ENCODE peak calls at places on chromosome 22, in six cellular contexts. D is K562, C is SK-N-SH, G is GM12878, O is H1, M is HepG2. H is an unnamed sample. For H3K27me3, the result is how much of the 10 kb centered on the place peaks cover.

GRCh38 chr22:47337161-47337621 is 574.7 kb downstream of the TBC1D22A start:
- DNase-seq in D (peak), M (peak), C (no peak), O (no peak), G (no peak), H (no peak)

GRCh38 chr22:17098379-17098819 is 13.6 kb downstream of the IL17RA start:
- DNase-seq in C (no peak), G (no peak), D (no peak), M (no peak), O (no peak), H (peak)

GRCh38 chr22:33116846-33117547 is 58.8 kb upstream of the SYN3 start:
- DNase-seq in O (no peak), G (no peak), D (no peak), C (no peak), M (no peak), H (no peak)

GRCh38 chr22:32338757-32339156 is 18.9 kb upstream of the RFPL3 start:
- DNase-seq in D (no peak), M (no peak), C (no peak), G (no peak), O (no peak), H (no peak)

GRCh38 chr22:17396531-17396930 is 27.3 kb downstream of the CECR2 start:
- DNase-seq in G (no peak), D (no peak), O (no peak), C (no peak), M (no peak), H (no peak)

GRCh38 chr22:42960146-42960509 is 54.8 kb downstream of the PACSIN2 start:
- DNase-seq in C (no peak), G (no peak), O (no peak), M (peak), D (no peak), H (peak)

GRCh38 chr22:44693145-44693544 is 8.9 kb upstream of the PRR5 start:
- DNase-seq in D (no peak), O (no peak), M (no peak), C (no peak), G (no peak), H (no peak)

GRCh38 chr22:47574551-47574950 is 812.1 kb downstream of the TBC1D22A start:
- DNase-seq in O (no peak), C (no peak), D (no peak), G (no peak), M (no peak), H (no peak)

GRCh38 chr22:21791635-21792625 is 56.3 kb upstream of the YPEL1 start:
- DNase-seq in D (peak), G (peak), M (no peak), C (no peak), O (no peak), H (no peak)

GRCh38 chr22:32805586-32805881 is 4.0 kb downstream of the TIMP3 start:
- DNase-seq in M (no peak), C (no peak), O (no peak), D (no peak), G (no peak), H (no peak)

GRCh38 chr22:23831261-23831660 is 7.5 kb downstream of the DERL3 start:
- DNase-seq in O (no peak), C (no peak), M (no peak), G (no peak), D (no peak), H (no peak)

GRCh38 chr22:22923379-22923778 is 35.8 kb downstream of the IGLL5 start:
- DNase-seq in C (no peak), G (no peak), M (no peak), O (no peak), D (peak), H (no peak)

GRCh38 chr22:26474687-26475086 is 8.9 kb downstream of the HPS4 start:
- DNase-seq in G (no peak), C (no peak), D (no peak), M (no peak), O (no peak), H (no peak)

GRCh38 chr22:32697331-32697995 is 104.0 kb upstream of the TIMP3 start:
- DNase-seq in G (no peak), D (no peak), M (peak), O (no peak), C (no peak), H (no peak)

GRCh38 chr22:46414704-46415103 is 79.2 kb downstream of the TRMU start:
- DNase-seq in O (no peak), M (no peak), D (no peak), G (no peak), C (no peak), H (no peak)

GRCh38 chr22:27075891-27076290 is 418.5 kb downstream of the MIAT start:
- DNase-seq in C (no peak), G (no peak), D (no peak), O (no peak), M (no peak), H (no peak)

GRCh38 chr22:33919591-33920501 is at the start of gene LARGE1:
- DNase-seq in C (peak), O (peak), M (peak), D (peak), G (no peak), H (no peak)

GRCh38 chr22:46352691-46353386 is 17.3 kb downstream of the TRMU start:
- DNase-seq in D (no peak), O (no peak), M (no peak), G (no peak), C (no peak), H (no peak)

GRCh38 chr22:22408731-22409696 is 99.5 kb downstream of the ZNF280B start:
- DNase-seq in G (no peak), C (peak), D (peak), O (peak), M (peak), H (peak)

GRCh38 chr22:20093437-20093836 is 13.4 kb downstream of the DGCR8 start:
- DNase-seq in M (no peak), O (no peak), G (no peak), C (no peak), D (no peak), H (no peak)
- H3K4me3 ChIP-seq in M (no peak), O (no peak), G (no peak), C (no peak), D (no peak), H (no peak)

GRCh38 chr22:40484906-40485660 is 114.7 kb downstream of the SGSM3 start:
- DNase-seq in G (no peak), C (no peak), M (no peak), D (no peak), O (no peak), H (peak)

GRCh38 chr22:40487663-40488249 is 117.4 kb downstream of the SGSM3 start:
- DNase-seq in M (peak), O (no peak), G (no peak), C (peak), D (peak), H (no peak)

GRCh38 chr22:40482886-40483285 is 112.5 kb downstream of the SGSM3 start:
- DNase-seq in D (no peak), O (no peak), C (no peak), M (no peak), G (no peak), H (no peak)

GRCh38 chr22:40486962-40487602 is 116.7 kb downstream of the SGSM3 start:
- DNase-seq in G (no peak), D (no peak), C (no peak), M (no peak), O (no peak), H (no peak)

DNA sequence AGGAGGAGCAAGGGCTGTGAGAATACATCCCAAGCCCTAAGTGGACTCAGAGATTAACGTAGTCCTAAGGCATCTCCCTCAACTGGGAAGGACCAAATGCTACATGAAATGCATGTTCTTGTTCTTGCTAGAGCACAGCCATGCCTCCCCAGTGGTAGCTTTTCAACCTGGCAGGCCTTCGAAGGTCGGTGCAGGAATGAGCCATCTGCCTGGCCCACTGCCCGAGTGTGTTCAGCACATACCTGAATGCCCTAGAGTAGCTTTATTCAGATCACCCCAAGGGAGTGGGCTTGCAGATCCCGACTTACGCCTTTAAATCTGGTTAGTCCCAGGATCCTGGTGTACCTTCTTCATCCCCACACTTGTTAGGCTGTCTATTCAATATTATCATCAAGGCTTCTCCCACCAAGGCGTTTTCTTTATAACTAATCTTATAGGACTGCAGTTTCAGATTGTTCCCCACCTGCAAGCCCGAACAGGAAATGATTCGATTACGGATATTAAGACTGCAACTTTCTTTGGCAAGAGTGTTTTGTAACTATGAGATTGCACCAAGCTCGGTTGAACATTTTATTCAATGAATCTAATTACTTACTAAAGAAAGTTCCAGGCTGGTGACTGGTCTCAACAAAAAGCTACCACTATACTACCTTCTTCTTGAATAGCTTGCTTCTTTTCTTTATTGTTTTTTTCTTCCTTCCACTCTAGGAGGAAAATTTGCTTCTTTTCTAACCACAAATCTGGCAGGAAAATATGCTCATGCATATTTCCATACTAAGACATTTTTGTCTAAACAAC is 115.6 kb downstream of the SGSM3 start:
- DNase-seq in O (no peak), D (no peak), C (no peak), G (no peak), M (no peak), H (peak)
- TF ChIP-seq GABPA in O (no peak), D (no peak), C (no peak), G (no peak), M (no peak), H (no peak)

GRCh38 chr22:39746600-39747262 is 146.8 kb downstream of the ENTHD1 start:
- DNase-seq in G (no peak), O (no peak), M (no peak), C (no peak), D (no peak), H (no peak)
- H3K27me3 ChIP-seq in G (under half), O (under half), M (under half), C (under half), D (under half), H (under half)

DNA sequence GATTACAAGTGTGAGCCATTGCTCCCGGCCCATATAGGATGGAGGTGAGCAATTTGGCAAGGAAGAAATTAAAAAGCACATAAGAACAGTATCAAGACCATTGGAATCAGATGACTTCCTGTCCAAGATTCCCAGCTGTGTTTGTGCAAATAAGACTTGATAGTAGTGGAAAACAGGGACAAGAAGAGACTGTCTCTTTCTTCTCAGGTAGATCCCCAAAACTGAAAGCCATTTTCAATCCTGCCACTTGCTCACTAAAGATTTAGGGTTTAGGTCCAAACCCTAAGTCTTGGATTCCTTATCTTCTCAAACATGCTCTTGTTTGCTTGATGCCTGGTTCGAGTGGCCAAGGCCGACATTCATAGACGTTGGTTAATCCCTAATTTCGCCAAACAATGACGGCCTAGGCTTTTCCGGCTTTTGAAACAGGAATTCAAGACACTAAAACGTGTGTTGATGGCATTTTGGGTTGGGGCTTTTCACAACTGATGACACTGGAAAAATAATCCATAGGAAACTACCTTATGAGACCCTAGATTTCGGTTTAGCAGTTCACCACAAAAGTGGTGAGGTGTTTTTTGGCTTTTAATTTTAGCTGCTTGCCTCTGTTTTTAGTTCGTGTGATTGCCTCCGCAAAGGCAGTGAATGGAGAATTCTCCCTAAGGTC is 1.0 kb upstream of the GTPBP1 start:
- DNase-seq in M (peak), C (no peak), G (no peak), O (no peak), D (no peak), H (no peak)
- H3K4me3 ChIP-seq in M (peak), C (peak), G (peak), O (peak), D (peak), H (peak)

GRCh38 chr22:48607901-48608650 is 1219.6 kb downstream of the BRD1 start:
- DNase-seq in M (no peak), G (no peak), C (no peak), D (no peak), O (no peak), H (no peak)

GRCh38 chr22:48605125-48605524 is 1222.5 kb downstream of the BRD1 start:
- DNase-seq in D (no peak), O (no peak), C (no peak), M (no peak), G (no peak), H (no peak)

GRCh38 chr22:48603621-48604320 is 1223.9 kb downstream of the BRD1 start:
- DNase-seq in G (no peak), D (no peak), M (no peak), C (no peak), O (no peak), H (no peak)

GRCh38 chr22:48606684-48607307 is 1220.9 kb downstream of the BRD1 start:
- DNase-seq in G (no peak), M (no peak), C (no peak), D (no peak), O (no peak), H (no peak)

DNA sequence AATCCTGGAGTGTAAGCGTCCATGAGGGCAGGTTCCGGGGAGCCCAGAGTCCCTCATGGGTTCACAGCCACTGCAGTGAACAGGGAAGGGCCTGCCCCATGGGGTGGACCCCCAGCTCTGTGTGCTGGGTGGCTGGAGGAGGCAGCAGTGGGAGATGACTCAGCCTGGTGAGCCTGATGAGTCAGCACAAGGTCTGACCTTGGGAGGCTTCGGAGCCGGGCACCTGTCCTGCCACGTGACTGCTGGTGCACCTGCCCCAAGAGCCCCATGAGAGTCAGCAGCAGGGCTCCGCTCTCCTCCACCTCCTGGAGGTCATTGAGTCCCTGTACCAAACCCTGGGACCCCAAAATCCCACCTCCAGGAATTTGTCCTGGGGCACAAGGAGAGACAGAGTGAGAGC is 1221.8 kb downstream of the BRD1 start:
- DNase-seq in O (no peak), C (no peak), M (peak), G (no peak), D (no peak), H (no peak)
- TF ChIP-seq GABPA in O (no peak), C (no peak), M (no peak), G (no peak), D (no peak), H (no peak)

DNA sequence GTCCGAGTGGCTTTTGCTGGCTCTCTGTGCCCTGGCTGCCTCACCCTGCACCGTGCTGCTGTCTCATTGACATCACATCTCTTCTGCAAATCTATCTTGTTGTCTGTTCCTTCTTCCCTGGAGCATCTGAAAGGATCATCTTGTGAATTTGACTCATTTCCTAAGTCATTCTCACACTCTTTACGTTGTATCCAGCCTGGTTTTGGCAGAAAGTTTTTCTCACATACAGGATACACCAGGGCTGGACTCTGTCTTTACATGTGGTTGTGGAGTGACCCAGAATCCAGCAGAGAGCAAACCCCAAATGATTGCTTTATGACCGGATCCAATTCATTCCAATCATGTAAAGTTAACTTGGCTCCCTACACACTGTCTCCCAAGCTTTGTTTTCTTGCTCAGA is 3.1 kb upstream of the RFPL1 start:
- DNase-seq in O (no peak), C (no peak), M (no peak), G (no peak), D (no peak), H (no peak)
- H3K27me3 ChIP-seq in O (under half), C (under half), M (under half), G (under half), D (under half), H (under half)

DNA sequence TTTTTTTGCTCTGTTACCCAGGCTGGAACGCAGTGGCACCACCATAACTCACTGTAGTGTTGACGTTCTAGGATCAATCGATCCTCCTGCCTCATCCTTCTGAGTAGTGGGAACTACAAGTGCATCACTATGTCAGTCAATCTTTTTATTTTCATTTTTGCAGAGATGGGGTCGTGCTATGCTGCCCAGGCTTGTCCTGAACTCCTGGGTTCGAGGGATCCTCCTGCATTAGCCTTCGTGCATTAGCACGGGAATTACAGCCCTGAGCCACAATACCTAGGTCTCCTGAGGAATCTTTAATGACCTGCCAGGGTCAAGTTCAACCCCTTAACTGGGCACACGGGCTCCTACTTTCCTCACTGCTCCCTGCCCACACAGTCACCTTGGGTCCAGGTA is 4.4 kb downstream of the APOL3 start:
- DNase-seq in D (no peak), M (no peak), C (no peak), O (no peak), G (no peak), H (no peak)
- H3K4me3 ChIP-seq in D (peak), M (peak), C (no peak), O (no peak), G (peak), H (no peak)

DNA sequence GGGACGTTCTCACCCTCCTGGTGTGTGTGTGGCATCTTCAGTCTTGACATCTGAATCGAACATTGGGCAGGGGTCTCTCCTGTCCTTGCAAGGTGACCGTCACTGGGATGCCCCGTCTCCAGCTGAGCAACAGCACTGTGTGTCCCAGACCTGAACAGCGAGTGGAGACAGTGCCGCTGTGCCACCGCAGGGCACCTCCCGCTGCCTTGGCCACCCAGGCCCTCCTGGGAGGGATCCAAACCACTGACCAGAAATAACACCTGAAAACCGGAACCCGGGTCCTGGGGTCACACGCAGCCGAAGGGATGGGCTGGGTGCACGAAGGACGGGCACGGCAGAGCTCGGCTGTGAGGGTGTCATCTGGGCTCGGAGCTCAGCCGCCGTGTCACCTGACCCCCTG is 102.2 kb downstream of the BRD1 start:
- DNase-seq in D (no peak), M (no peak), O (no peak), G (no peak), C (no peak), H (no peak)
- TF ChIP-seq GABPA in D (no peak), M (no peak), O (no peak), G (no peak), C (no peak), H (no peak)

GRCh38 chr22:18994780-18995711 is 59.0 kb upstream of the PRODH start:
- DNase-seq in O (peak), M (peak), D (no peak), C (no peak), G (no peak), H (no peak)
- H3K27me3 ChIP-seq in O (under half), M (under half), D (half or more), C (under half), G (under half), H (under half)

H was measured in HL-60.